ENCODE peak calls at places on chromosomes 12 and 14, in four cellular contexts. N, X, P and R are unnamed samples.
A peak's percentile ranks its signal among the peaks of the same experiment; 100 is the strongest.

GRCh38 chr14:35155962-35156361 is 33.6 kb downstream of the PRORP start:
- DNase-seq in N (no peak), X (no peak), P (no peak), R (no peak)

GRCh38 chr12:92615703-92616102 is 87.1 kb upstream of the PLEKHG7 start:
- DNase-seq in P (no peak), N (no peak), X (no peak), R (no peak)

GRCh38 chr12:58809064-58809607 is 111.2 kb downstream of the LRIG3 start:
- DNase-seq in N (no peak), X (no peak), P (no peak), R (no peak)

GRCh38 chr14:34582117-34582680 is 42.7 kb upstream of the EAPP start:
- DNase-seq in X (no peak), N (no peak), P (no peak), R (no peak)

GRCh38 chr12:30874455-30875313 is 51.9 kb upstream of the TSPAN11 start:
- DNase-seq in N (no peak), P (no peak), X (no peak), R (no peak)

GRCh38 chr14:24312736-24313507 is 1.6 kb downstream of the LTB4R start:
- DNase-seq in X (no peak), N (peak; percentile 62), P (no peak), R (no peak)

GRCh38 chr12:95774311-95775045 is 16.1 kb downstream of the NTN4 start:
- DNase-seq in N (no peak), P (no peak), X (no peak), R (no peak)

GRCh38 chr12:128572311-128572810 is 251.4 kb downstream of the SLC15A4 start:
- DNase-seq in X (no peak), P (no peak), N (no peak), R (no peak)

GRCh38 chr14:64049616-64050381 is 197.0 kb downstream of the SYNE2 start:
- DNase-seq in X (no peak), N (no peak), P (no peak), R (no peak)

GRCh38 chr14:100979780-100980179 is 76.3 kb upstream of the RTL1 start:
- DNase-seq in N (no peak), X (no peak), P (no peak), R (no peak)

GRCh38 chr14:74981833-74982232 is 20.9 kb upstream of the EIF2B2 start:
- DNase-seq in N (no peak), P (no peak), X (no peak), R (no peak)

GRCh38 chr12:118103601-118104382 is at the start of gene VSIG10:
- DNase-seq in N (peak; percentile 89), X (peak; percentile 67), P (peak; percentile 88), R (peak; percentile 82)

GRCh38 chr12:50619610-50619958 is 114.8 kb downstream of the DIP2B start:
- DNase-seq in X (no peak), N (no peak), P (no peak), R (no peak)

GRCh38 chr12:50621435-50622304 is 116.9 kb downstream of the DIP2B start:
- DNase-seq in N (peak; percentile 40), P (no peak), X (no peak), R (no peak)

GRCh38 chr12:50618864-50619609 is 114.3 kb downstream of the DIP2B start:
- DNase-seq in N (peak; percentile 52), P (no peak), X (no peak), R (peak; percentile 38)

GRCh38 chr12:50620050-50620974 is 115.5 kb downstream of the DIP2B start:
- DNase-seq in X (no peak), P (no peak), N (no peak), R (peak; percentile 52)

GRCh38 chr12:50620975-50621360 is 116.2 kb downstream of the DIP2B start:
- DNase-seq in N (no peak), P (no peak), X (no peak), R (no peak)
- TF ChIP-seq POLR2A in N (no peak), P (no peak), X (no peak), R (no peak)

DNA sequence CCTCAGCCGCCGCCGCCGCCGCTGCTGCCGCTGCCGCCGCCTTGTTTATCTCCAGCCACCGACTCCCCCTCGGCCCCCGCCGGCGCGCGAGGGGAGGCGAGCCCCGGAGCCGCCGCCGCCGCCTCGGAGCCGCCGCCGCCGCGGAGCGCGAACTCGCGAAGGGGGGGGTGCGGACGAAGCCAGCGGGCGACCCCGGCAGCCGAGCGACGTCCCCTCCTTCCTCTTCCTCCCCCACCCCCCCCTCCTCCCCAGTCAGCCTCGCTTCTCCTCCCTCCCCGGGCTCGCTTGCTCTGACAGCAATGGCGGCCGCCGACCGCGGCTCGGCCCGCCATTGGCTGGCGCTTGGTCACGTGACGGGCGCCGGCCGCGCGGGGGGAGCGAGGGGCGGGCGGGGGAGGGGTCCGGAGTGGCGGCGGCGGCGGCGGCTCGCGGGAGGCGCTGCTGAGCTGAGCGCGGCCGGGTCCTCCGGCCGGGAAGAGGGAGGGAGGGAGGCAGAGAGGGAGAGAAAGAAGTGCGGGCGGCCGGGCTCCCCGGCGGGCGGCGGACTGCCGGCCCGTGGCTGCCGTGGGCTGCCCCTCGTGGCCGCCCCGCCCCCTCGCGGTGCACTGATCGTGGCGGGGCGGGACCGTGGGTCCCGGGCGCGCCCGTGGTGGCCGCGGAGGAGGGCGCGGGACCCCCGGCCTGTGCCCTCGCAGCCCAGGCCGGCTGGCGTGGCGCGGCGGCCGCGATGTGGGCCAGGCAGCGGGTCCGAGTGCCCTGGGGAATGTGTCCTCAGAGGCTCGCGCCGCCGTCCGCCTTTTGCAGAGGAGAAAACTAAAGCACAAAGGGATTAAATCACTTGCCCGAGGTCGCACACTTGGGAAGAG is at the start of gene MED13L:
- DNase-seq in P (peak; percentile 93), X (peak; percentile 91), N (peak; percentile 91), R (peak; percentile 97)
- TF ChIP-seq POLR2A in P (peak; percentile 56), X (peak; percentile 65), N (peak; percentile 44), R (peak; percentile 49)

GRCh38 chr12:76631741-76632140 is 72.2 kb upstream of the OSBPL8 start:
- DNase-seq in N (no peak), X (no peak), P (no peak), R (no peak)

GRCh38 chr12:76637807-76638206 is 78.2 kb upstream of the OSBPL8 start:
- DNase-seq in X (no peak), N (no peak), P (no peak), R (peak; percentile 9)

GRCh38 chr12:76634074-76634570 is 74.6 kb upstream of the OSBPL8 start:
- DNase-seq in X (no peak), P (no peak), N (no peak), R (no peak)

GRCh38 chr12:76636141-76636692 is 76.6 kb upstream of the OSBPL8 start:
- DNase-seq in X (no peak), P (no peak), N (no peak), R (no peak)

DNA sequence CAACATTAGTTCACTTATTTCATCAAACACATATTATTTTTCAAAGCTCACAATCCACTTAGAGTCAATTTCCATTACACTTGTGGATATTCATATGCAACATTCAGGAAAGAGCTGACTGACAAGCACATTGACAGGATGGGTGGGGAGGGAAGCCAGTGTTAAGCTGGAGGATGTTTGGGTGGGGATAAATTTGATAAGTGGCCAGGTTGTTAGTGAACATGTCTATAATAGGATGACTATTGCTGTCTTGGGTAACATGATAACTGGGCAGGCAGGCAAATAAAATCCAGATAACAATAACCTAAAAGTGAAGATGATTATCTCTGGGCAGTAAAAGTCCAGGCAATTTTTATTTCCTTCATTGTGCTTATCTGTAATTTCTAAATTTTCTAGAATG is 73.8 kb upstream of the OSBPL8 start:
- DNase-seq in P (no peak), N (no peak), X (no peak), R (no peak)
- TF ChIP-seq POLR2A in P (no peak), N (no peak), X (no peak), R (no peak)

GRCh38 chr12:6377667-6377994 is 2.3 kb upstream of the SCNN1A start:
- DNase-seq in N (peak; percentile 74), X (no peak), P (no peak), R (no peak)
- TF ChIP-seq POLR2A in N (peak; percentile 34), X (peak; percentile 28), P (no peak), R (no peak)

GRCh38 chr12:11650697-11651281 is 1.3 kb downstream of the ETV6 start:
- DNase-seq in N (peak; percentile 15), P (peak; percentile 7), X (no peak), R (no peak)
- TF ChIP-seq POLR2A in N (peak; percentile 19), P (no peak), X (no peak), R (no peak)